ENCODE peak calls at places on chromosome 11, in seven cellular contexts. Q is fibroblast of lung, K is stomach, J is ovary, M is body of pancreas, B is Panc1, N is cardiac muscle cell. X is an unnamed sample. For H3K4me1 and H3K27me3, the result is how much of the 10 kb centered on the place peaks cover.

GRCh38 chr11:24321229-24321628 is 175.6 kb upstream of the LUZP2 start:
- DNase-seq in Q (no peak), K (no peak), J (no peak), M (no peak), B (no peak), N (peak), X (no peak)

GRCh38 chr11:114134870-114135269 is 75.4 kb downstream of the ZBTB16 start:
- DNase-seq in Q (peak), K (no peak), J (no peak), M (no peak), B (no peak), N (no peak), X (no peak)

GRCh38 chr11:33970984-33971466 is 79.1 kb upstream of the LMO2 start:
- DNase-seq in Q (peak), K (peak), J (peak), M (peak), B (peak), N (peak), X (peak)

GRCh38 chr11:120694706-120695105 is 183.2 kb downstream of the GRIK4 start:
- DNase-seq in Q (no peak), K (no peak), J (no peak), M (no peak), B (no peak), N (no peak), X (no peak)

GRCh38 chr11:112421854-112422253 is 161.2 kb upstream of the PLET1 start:
- DNase-seq in Q (no peak), K (no peak), J (no peak), M (no peak), B (no peak), N (no peak), X (no peak)

GRCh38 chr11:33735426-33736147 is 636 bp downstream of the CD59 start:
- DNase-seq in Q (peak), K (peak), J (peak), M (peak), B (no peak), N (peak), X (peak)

GRCh38 chr11:64003807-64004589 is 17.8 kb downstream of the OTUB1 start:
- DNase-seq in Q (peak), K (no peak), J (no peak), M (peak), B (no peak), N (no peak), X (no peak)

GRCh38 chr11:105968021-105968697 is 53.9 kb downstream of the MSANTD4 start:
- DNase-seq in Q (peak), K (no peak), J (no peak), M (peak), B (no peak), N (no peak), X (no peak)

GRCh38 chr11:43942651-43943356 is 367 bp downstream of the C11orf96 start:
- DNase-seq in Q (peak), K (no peak), J (peak), M (peak), B (no peak), N (peak), X (no peak)

GRCh38 chr11:73761403-73761945 is 600 bp upstream of the RAB6A start:
- DNase-seq in Q (no peak), K (no peak), J (peak), M (no peak), B (no peak), N (no peak), X (no peak)

GRCh38 chr11:73760680-73761402 is at the start of gene RAB6A:
- DNase-seq in Q (peak), K (peak), J (peak), M (peak), B (peak), N (peak), X (peak)

GRCh38 chr11:73760066-73760679 is 701 bp downstream of the RAB6A start:
- DNase-seq in Q (peak), K (peak), J (peak), M (peak), B (no peak), N (peak), X (peak)

GRCh38 chr11:73758451-73758850 is 2.4 kb downstream of the RAB6A start:
- DNase-seq in Q (no peak), K (no peak), J (no peak), M (no peak), B (no peak), N (no peak), X (no peak)

GRCh38 chr11:73759520-73760065 is 1.3 kb downstream of the RAB6A start:
- DNase-seq in Q (peak), K (no peak), J (no peak), M (no peak), B (no peak), N (no peak), X (no peak)
- TF ChIP-seq CTCF in Q (no peak), K (no peak), J (no peak), M (no peak), B (no peak), N (peak), X (no peak)

GRCh38 chr11:99327527-99327926 is 306.8 kb downstream of the CNTN5 start:
- DNase-seq in Q (no peak), K (no peak), J (no peak), M (no peak), B (no peak), N (no peak), X (no peak)
- H3K4me1 ChIP-seq in Q (under half), K (under half), J (under half), M (under half), B (under half), N (under half), X (under half)

GRCh38 chr11:134414036-134414731 is 2.1 kb upstream of the B3GAT1 start:
- DNase-seq in Q (no peak), K (no peak), J (no peak), M (no peak), B (no peak), N (no peak), X (no peak)

GRCh38 chr11:134418119-134418840 is 6.2 kb upstream of the B3GAT1 start:
- DNase-seq in Q (no peak), K (no peak), J (no peak), M (no peak), B (no peak), N (peak), X (no peak)

GRCh38 chr11:134414772-134415765 is 3.0 kb upstream of the B3GAT1 start:
- DNase-seq in Q (no peak), K (no peak), J (no peak), M (no peak), B (no peak), N (no peak), X (no peak)

GRCh38 chr11:134413334-134414035 is 1.4 kb upstream of the B3GAT1 start:
- DNase-seq in Q (no peak), K (no peak), J (no peak), M (no peak), B (no peak), N (no peak), X (no peak)

DNA sequence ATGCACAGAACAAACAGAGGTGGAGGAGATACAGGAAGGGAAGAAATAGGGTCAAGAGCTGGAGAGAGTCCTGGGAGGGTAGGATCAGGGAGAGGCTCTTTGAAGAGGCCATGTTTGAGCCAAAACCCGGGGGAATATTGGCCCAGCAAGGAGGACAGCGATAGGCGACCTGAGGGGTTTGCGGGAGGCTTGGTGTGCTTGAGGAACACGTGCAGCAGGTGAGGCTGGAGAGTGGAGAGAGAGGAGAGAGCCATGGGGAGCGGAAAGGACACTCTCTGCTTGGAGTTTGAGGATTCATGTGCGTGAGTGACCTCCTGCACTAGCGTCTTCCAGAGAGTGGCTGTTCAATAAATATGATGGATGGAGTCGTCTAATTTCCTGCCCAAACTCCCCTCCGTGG is 4.7 kb upstream of the B3GAT1 start:
- DNase-seq in Q (no peak), K (no peak), J (no peak), M (no peak), B (no peak), N (no peak), X (no peak)
- H3K27me3 ChIP-seq in Q (under half), K (under half), J (under half), M (under half), B (under half), N (half or more), X (under half)

GRCh38 chr11:81007046-81007445 is 1566.2 kb upstream of the TENM4 start:
- DNase-seq in Q (peak), K (no peak), J (no peak), M (no peak), B (no peak), N (peak), X (no peak)
- TF ChIP-seq CTCF in Q (no peak), K (no peak), J (no peak), M (no peak), B (peak), N (peak), X (no peak)

GRCh38 chr11:36449566-36450390 is 60.3 kb downstream of the TRAF6 start:
- DNase-seq in Q (peak), K (no peak), J (no peak), M (no peak), B (no peak), N (no peak), X (no peak)
- H3K4me1 ChIP-seq in Q (under half), K (under half), J (under half), M (under half), B (under half), N (under half), X (under half)

GRCh38 chr11:131916633-131917032 is 546.2 kb downstream of the NTM start:
- DNase-seq in Q (no peak), K (no peak), J (no peak), M (no peak), B (no peak), N (no peak), X (no peak)

GRCh38 chr11:131913267-131913666 is 542.9 kb downstream of the NTM start:
- DNase-seq in Q (peak), K (no peak), J (no peak), M (no peak), B (no peak), N (no peak), X (no peak)

GRCh38 chr11:131912127-131912526 is 541.7 kb downstream of the NTM start:
- DNase-seq in Q (no peak), K (no peak), J (no peak), M (no peak), B (no peak), N (no peak), X (no peak)

GRCh38 chr11:131917634-131918384 is 547.4 kb downstream of the NTM start:
- DNase-seq in Q (no peak), K (no peak), J (no peak), M (peak), B (no peak), N (no peak), X (no peak)

DNA sequence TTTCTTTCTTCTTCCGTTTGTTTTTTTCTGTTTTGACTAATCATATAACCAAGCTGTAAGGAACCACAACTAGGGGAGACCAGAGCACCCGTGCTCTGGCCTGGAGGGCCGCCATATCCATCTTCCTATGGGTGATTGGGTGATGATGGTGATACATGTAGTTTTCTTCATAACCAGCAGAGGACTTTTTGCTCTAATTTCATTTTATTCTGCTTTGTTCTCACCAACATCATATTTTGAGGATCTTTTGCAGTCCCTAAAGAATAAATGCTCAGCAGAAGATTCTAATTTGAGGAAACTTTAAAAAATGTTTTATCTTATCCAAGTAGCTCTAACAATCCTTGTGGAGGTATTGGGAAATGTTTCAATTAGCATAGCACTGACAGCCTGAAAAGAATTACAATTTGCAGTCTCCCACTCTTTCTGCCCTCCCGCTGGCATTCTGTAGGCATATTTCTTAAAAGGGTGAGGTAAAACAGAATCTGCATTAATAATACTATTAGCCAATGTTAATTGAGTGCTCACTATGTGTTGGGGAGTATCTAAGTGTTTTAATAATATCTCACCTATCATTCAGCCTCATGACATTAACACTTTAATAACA is 544.0 kb downstream of the NTM start:
- DNase-seq in Q (no peak), K (no peak), J (no peak), M (no peak), B (no peak), N (no peak), X (no peak)
- H3K27me3 ChIP-seq in Q (under half), K (under half), J (under half), M (under half), B (under half), N (half or more), X (under half)

DNA sequence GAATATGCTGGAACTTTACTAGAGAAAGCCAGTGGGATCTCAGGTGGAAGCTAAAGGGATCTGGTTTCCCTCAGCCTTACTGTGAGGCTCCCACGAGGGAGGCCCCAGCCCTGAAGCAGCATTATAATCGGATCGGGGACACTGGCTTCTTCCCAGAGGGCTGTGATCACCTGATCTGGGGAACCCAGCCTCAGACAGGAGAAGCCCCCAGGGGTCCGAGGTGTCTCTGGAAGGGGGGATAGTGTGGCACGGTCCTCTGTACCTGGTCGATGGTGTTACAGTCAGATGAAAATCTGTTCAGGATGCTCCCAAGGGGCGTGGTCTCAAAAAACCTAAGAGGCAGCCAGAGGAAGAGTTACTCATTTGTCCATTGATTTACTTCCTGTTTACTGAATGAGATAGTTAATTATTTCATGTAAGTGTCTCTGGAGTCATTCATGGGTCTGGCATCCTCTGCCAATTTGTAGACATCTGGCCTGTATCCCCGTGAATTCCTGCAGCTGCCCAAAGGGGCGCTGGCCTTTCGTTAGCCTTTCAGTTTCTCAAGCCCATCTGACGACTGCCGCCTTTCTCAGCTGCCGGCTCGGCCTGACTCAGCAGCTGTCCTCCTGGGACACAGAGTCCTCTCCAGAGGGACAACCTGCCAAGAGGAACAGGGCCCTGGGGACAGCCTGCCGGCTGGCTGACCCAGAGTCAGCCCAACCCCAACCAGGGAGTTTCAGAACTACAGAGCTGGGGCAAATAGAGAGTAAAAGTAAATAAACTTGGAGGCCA is 17.0 kb upstream of the KCNJ11 start:
- DNase-seq in Q (peak), K (peak), J (no peak), M (peak), B (no peak), N (peak), X (peak)
- TF ChIP-seq CTCF in Q (peak), K (no peak), J (no peak), M (peak), B (no peak), N (peak), X (peak)

GRCh38 chr11:61082161-61082870 is 20.0 kb upstream of the CD5 start:
- DNase-seq in Q (no peak), K (no peak), J (no peak), M (no peak), B (no peak), N (no peak), X (no peak)
- H3K4me1 ChIP-seq in Q (under half), K (under half), J (under half), M (under half), B (under half), N (under half), X (under half)

GRCh38 chr11:78946945-78947914 is 372.6 kb upstream of the NARS2 start:
- DNase-seq in Q (no peak), K (no peak), J (no peak), M (no peak), B (no peak), N (no peak), X (no peak)

GRCh38 chr11:78952866-78953265 is 378.2 kb upstream of the NARS2 start:
- DNase-seq in Q (no peak), K (no peak), J (no peak), M (no peak), B (no peak), N (no peak), X (no peak)

GRCh38 chr11:78954261-78954660 is 379.6 kb upstream of the NARS2 start:
- DNase-seq in Q (no peak), K (no peak), J (no peak), M (no peak), B (no peak), N (no peak), X (no peak)

GRCh38 chr11:78949976-78950690 is 375.5 kb upstream of the NARS2 start:
- DNase-seq in Q (no peak), K (no peak), J (no peak), M (no peak), B (no peak), N (no peak), X (no peak)

GRCh38 chr11:78952188-78952587 is 377.5 kb upstream of the NARS2 start:
- DNase-seq in Q (no peak), K (no peak), J (no peak), M (no peak), B (no peak), N (no peak), X (no peak)
- H3K27me3 ChIP-seq in Q (under half), K (under half), J (under half), M (under half), B (under half), N (under half), X (under half)

X was measured in thyroid gland.